ENCODE peak calls at places on chromosomes 5 and 9, in nine cellular contexts. N, U, V, S, H, A, I, T and Q are unnamed samples. For H3K4me1, the result is how much of the 10 kb centered on the place peaks cover.

GRCh38 chr9:89311346-89312153 is 555 bp downstream of the CKS2 start:
- DNase-seq in A (no peak), H (peak), I (peak), V (no peak), T (no peak), U (peak), N (peak), S (no peak), Q (peak)

GRCh38 chr5:76999451-76999850 is 30.8 kb upstream of the AGGF1 start:
- DNase-seq in I (no peak), S (no peak), T (no peak), U (no peak), A (no peak), N (no peak), H (no peak), V (no peak), Q (no peak)

GRCh38 chr9:136109351-136110081 is 9.2 kb downstream of the TMEM250 start:
- DNase-seq in A (peak), H (peak), U (peak), I (peak), N (peak), V (peak), S (peak), T (no peak), Q (peak)

GRCh38 chr5:169213479-169213878 is 87.5 kb downstream of the SLIT3 start:
- DNase-seq in T (no peak), I (no peak), N (no peak), U (no peak), S (no peak), V (no peak), A (no peak), H (no peak), Q (no peak)

GRCh38 chr5:173035904-173036707 is 20.0 kb upstream of the CREBRF start:
- DNase-seq in N (no peak), S (no peak), V (no peak), T (no peak), H (no peak), I (peak), A (no peak), U (no peak), Q (no peak)

GRCh38 chr5:368162-369084 is 46.9 kb downstream of the AHRR start:
- DNase-seq in H (no peak), A (no peak), S (no peak), N (peak), I (peak), V (peak), T (no peak), U (no peak), Q (no peak)

GRCh38 chr5:129118405-129118804 is 23.9 kb downstream of the ISOC1 start:
- DNase-seq in U (no peak), I (no peak), S (no peak), T (no peak), N (no peak), A (no peak), V (no peak), H (no peak), Q (no peak)

GRCh38 chr9:37290881-37291485 is 131.5 kb upstream of the GRHPR start:
- DNase-seq in T (no peak), N (no peak), H (no peak), A (no peak), I (no peak), U (no peak), V (no peak), S (no peak), Q (no peak)

GRCh38 chr5:36392818-36393217 is 91.1 kb upstream of the RANBP3L start:
- DNase-seq in N (no peak), T (no peak), I (no peak), H (peak), S (no peak), U (no peak), A (no peak), V (no peak), Q (no peak)

GRCh38 chr9:97749928-97750327 is 52.8 kb upstream of the XPA start:
- DNase-seq in V (no peak), I (no peak), T (no peak), A (no peak), U (no peak), H (no peak), N (no peak), S (no peak), Q (no peak)

GRCh38 chr9:89524888-89525385 is 27.0 kb upstream of the SEMA4D start:
- DNase-seq in A (peak), T (no peak), H (peak), U (no peak), N (no peak), S (no peak), V (no peak), I (no peak), Q (no peak)

GRCh38 chr5:150598821-150599273 is 41.6 kb upstream of the SYNPO start:
- DNase-seq in V (no peak), N (no peak), A (no peak), S (no peak), H (no peak), I (no peak), U (no peak), T (no peak), Q (peak)

GRCh38 chr9:976805-977360 is 428 bp downstream of the DMRT3 start:
- DNase-seq in A (no peak), S (peak), V (no peak), H (peak), N (peak), I (no peak), U (no peak), T (no peak), Q (no peak)

GRCh38 chr5:69415584-69415958 is 655 bp downstream of the MARVELD2 start:
- DNase-seq in N (peak), A (peak), V (no peak), I (peak), H (no peak), T (no peak), U (no peak), S (no peak), Q (no peak)

GRCh38 chr9:98887918-98888510 is 55.7 kb upstream of the COL15A1 start:
- DNase-seq in I (no peak), U (no peak), A (no peak), V (no peak), S (no peak), T (no peak), H (no peak), N (no peak), Q (no peak)

GRCh38 chr5:891117-891836 is 1.3 kb downstream of the BRD9 start:
- DNase-seq in S (peak), N (peak), H (peak), I (peak), U (peak), T (peak), A (no peak), V (no peak), Q (no peak)

GRCh38 chr5:107670927-107671741 is at the start of gene EFNA5:
- DNase-seq in I (peak), U (peak), H (peak), V (peak), S (peak), N (peak), T (no peak), A (peak), Q (peak)

GRCh38 chr9:137310190-137311052 is 8.3 kb upstream of the NRARP start:
- DNase-seq in N (peak), S (no peak), T (no peak), I (peak), U (no peak), V (no peak), A (no peak), H (peak), Q (no peak)

GRCh38 chr9:89664896-89665329 is 60.1 kb downstream of the GADD45G start:
- DNase-seq in A (peak), T (no peak), S (no peak), I (peak), V (no peak), N (peak), U (no peak), H (no peak), Q (no peak)

GRCh38 chr9:108184941-108185340 is 670.8 kb downstream of the ACTL7B start:
- DNase-seq in U (no peak), A (no peak), T (no peak), H (no peak), I (peak), N (no peak), S (no peak), V (no peak), Q (no peak)

GRCh38 chr5:131795879-131796792 is 681 bp downstream of the FNIP1 start:
- DNase-seq in N (no peak), I (peak), U (peak), T (no peak), H (peak), S (peak), A (peak), V (peak), Q (peak)

GRCh38 chr9:37920471-37921167 is 16.7 kb upstream of the SLC25A51 start:
- DNase-seq in N (no peak), V (no peak), S (no peak), H (no peak), U (peak), I (no peak), A (no peak), T (no peak), Q (no peak)

GRCh38 chr5:132065351-132065937 is 5.0 kb downstream of the IL3 start:
- DNase-seq in V (peak), T (peak), U (peak), S (peak), H (peak), I (peak), N (no peak), A (peak), Q (no peak)

GRCh38 chr5:177607452-177608192 is 7.7 kb downstream of the B4GALT7 start:
- DNase-seq in T (peak), V (peak), S (peak), A (peak), H (peak), N (peak), I (peak), U (peak), Q (peak)

GRCh38 chr9:90044710-90045151 is 439.9 kb downstream of the GADD45G start:
- DNase-seq in H (no peak), U (no peak), A (no peak), V (no peak), T (no peak), N (no peak), I (no peak), S (peak), Q (no peak)

GRCh38 chr5:150534811-150535210 is 26.9 kb downstream of the NDST1 start:
- DNase-seq in A (no peak), S (no peak), U (no peak), V (no peak), I (no peak), N (no peak), H (no peak), T (no peak), Q (peak)

GRCh38 chr9:751137-752051 is 90.1 kb upstream of the DMRT1 start:
- DNase-seq in I (peak), A (no peak), S (no peak), N (no peak), T (no peak), H (no peak), U (no peak), V (no peak), Q (no peak)

GRCh38 chr5:532521-533242 is 8.4 kb upstream of the SLC9A3 start:
- DNase-seq in T (no peak), U (no peak), N (peak), H (no peak), I (no peak), S (no peak), V (no peak), A (no peak), Q (no peak)

GRCh38 chr9:133987455-133987800 is 4.7 kb downstream of the VAV2 start:
- DNase-seq in N (no peak), A (no peak), U (peak), H (no peak), T (no peak), V (no peak), I (no peak), S (no peak), Q (no peak)

GRCh38 chr9:123349691-123350480 is 6.1 kb upstream of the CRB2 start:
- DNase-seq in S (peak), A (peak), T (peak), U (no peak), N (no peak), I (peak), V (peak), H (peak), Q (peak)

GRCh38 chr5:10576790-10577189 is 12.9 kb downstream of the ANKRD33B start:
- DNase-seq in I (no peak), U (no peak), A (no peak), T (no peak), V (no peak), H (no peak), N (no peak), S (no peak), Q (no peak)

GRCh38 chr5:165149439-165149838 is 1644.0 kb downstream of the MAT2B start:
- DNase-seq in A (no peak), V (no peak), H (no peak), N (no peak), T (no peak), S (no peak), I (no peak), U (no peak), Q (no peak)

GRCh38 chr9:121023064-121023463 is 27.0 kb downstream of the C5 start:
- DNase-seq in T (no peak), N (no peak), S (peak), I (no peak), A (no peak), U (no peak), H (peak), V (no peak), Q (no peak)

GRCh38 chr5:14790220-14790619 is 81.4 kb downstream of the ANKH start:
- DNase-seq in V (no peak), I (no peak), H (no peak), S (no peak), T (no peak), U (no peak), N (no peak), A (no peak), Q (no peak)

GRCh38 chr5:61328791-61329617 is 3.1 kb upstream of the ZSWIM6 start:
- DNase-seq in T (no peak), V (no peak), N (no peak), I (no peak), H (no peak), U (no peak), S (no peak), A (no peak), Q (no peak)

GRCh38 chr5:135246923-135247795 is 151.9 kb downstream of the MACROH2A1 start:
- DNase-seq in A (peak), N (peak), S (peak), V (no peak), U (peak), T (no peak), I (no peak), H (no peak), Q (no peak)
- H3K27ac ChIP-seq in A (no peak), N (no peak), S (peak), V (no peak), U (peak), T (no peak), I (no peak), H (peak), Q (no peak)

GRCh38 chr9:126665696-126666035 is 51.9 kb downstream of the LMX1B start:
- DNase-seq in N (peak), V (no peak), A (no peak), H (no peak), S (no peak), T (no peak), I (no peak), U (no peak), Q (no peak)
- H3K4me1 ChIP-seq in N (under half), V (under half), A (under half), H (under half), S (under half), T (under half), I (under half), U (under half), Q (under half)

DNA sequence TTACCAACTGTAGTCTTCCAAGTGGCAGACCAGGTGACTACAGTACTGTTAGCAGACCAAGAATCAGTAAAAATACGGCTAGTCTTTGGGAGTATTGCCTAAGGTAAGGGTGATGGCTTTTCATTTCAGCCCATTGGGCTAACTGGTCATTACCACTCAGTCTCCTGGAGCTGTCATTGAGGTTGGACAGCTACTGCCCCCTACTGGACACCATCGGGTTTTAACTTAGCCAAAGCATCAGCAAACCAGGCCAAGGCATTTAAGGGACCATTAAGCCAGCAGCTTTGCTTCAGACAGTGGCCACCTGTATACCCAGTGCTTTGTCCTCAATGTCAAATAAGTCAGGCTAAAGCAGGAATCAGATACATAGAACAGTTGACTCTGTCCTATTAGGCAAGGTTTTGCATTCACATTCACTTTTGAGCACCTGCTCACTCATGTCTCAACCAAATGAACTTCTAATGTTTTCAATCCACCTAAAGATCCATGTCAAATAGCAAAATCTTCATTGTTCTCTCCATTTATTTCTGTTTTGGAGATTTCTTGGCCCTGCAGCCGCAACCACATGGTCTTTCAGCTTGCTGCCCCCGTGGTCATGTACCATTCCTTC is 117.2 kb downstream of the INVS start:
- DNase-seq in S (peak), V (peak), T (peak), H (peak), U (no peak), A (peak), N (no peak), I (peak), Q (no peak)
- TF ChIP-seq EP300 in S (no peak), V (no peak), T (no peak), H (no peak), U (no peak), A (no peak), N (no peak), I (no peak), Q (no peak)

GRCh38 chr5:100693481-100693880 is 158.3 kb downstream of the FAM174A start:
- DNase-seq in A (no peak), H (no peak), N (no peak), S (no peak), I (no peak), V (no peak), T (no peak), U (no peak), Q (no peak)

GRCh38 chr5:100694100-100694499 is 158.9 kb downstream of the FAM174A start:
- DNase-seq in A (no peak), H (no peak), V (no peak), U (no peak), S (no peak), N (no peak), T (no peak), I (no peak), Q (no peak)

GRCh38 chr5:100690036-100690560 is 154.9 kb downstream of the FAM174A start:
- DNase-seq in T (no peak), N (no peak), U (no peak), A (no peak), V (no peak), I (no peak), H (no peak), S (no peak), Q (no peak)

GRCh38 chr5:100691545-100691944 is 156.4 kb downstream of the FAM174A start:
- DNase-seq in S (no peak), U (no peak), I (no peak), V (no peak), A (no peak), T (no peak), N (no peak), H (no peak), Q (no peak)

DNA sequence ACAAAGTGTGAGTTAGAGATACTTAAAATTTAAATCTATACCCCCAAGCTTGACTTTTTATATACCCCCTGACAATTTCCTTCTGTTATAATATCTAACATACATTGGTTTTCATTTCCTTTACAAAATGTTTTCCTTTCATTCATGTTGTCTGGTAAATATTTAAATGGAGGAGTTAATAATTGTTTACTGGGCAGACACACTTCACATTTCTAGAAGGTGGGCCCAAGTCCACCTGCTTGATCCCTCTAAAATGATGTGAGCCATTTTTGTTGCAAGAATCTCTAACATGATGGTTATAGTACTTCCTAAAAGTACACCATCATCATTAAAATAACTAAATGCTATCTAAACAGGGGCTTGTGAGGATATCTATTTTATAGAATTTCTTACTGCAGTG is 155.9 kb downstream of the FAM174A start:
- DNase-seq in A (no peak), U (no peak), V (no peak), S (no peak), H (no peak), I (no peak), N (no peak), T (no peak), Q (no peak)
- H3K27ac ChIP-seq in A (no peak), U (no peak), V (no peak), S (no peak), H (peak), I (no peak), N (no peak), T (no peak), Q (no peak)

DNA sequence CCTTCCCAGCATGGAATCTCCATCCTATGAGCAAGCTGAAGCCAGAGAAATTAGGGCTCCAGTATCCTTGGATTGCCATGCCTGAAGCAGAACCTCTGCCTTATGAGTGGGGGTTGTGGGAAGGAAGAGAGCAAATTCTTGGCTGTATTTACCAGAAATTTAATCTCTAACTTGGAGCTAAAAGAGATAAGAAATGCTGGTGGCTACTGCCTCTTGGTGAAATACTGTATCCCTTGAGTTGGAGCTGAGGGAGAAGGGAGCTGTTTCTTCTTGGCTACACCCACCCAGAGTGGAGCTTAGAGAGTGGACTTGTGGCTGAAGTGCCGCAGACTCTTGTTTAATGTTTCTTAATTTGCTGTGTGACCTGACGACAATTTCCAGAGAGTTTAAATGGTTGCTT is 447.3 kb downstream of the ARHGEF28 start:
- DNase-seq in N (no peak), H (no peak), S (no peak), I (no peak), T (no peak), V (no peak), U (no peak), A (no peak), Q (no peak)
- H3K4me1 ChIP-seq in N (under half), H (under half), S (under half), I (under half), T (under half), V (under half), U (under half), A (under half), Q (under half)

DNA sequence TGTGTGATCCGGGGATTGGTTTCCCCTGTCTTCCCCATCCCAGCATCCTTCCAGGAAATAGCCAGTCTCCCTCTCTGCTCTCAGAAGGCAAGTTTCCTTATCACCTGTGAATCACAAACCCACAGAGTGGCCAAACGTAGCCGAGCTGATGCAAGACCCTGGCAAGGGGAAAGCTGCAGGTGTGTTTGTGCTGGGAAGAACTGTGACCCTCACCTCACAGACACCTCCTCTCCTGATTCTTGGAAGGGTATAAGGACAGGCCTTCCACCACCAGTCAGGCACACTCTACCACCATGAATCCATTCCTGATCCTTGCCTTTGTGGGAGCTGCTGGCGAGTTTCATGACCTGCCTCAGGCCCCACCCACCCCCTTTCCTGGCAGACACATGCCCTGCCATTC is at the start of gene PRSS3:
- DNase-seq in T (no peak), V (no peak), A (peak), S (no peak), H (no peak), U (no peak), N (no peak), I (no peak), Q (no peak)
- TF ChIP-seq EP300 in T (no peak), V (no peak), A (no peak), S (no peak), H (no peak), U (no peak), N (no peak), I (no peak), Q (no peak)

DNA sequence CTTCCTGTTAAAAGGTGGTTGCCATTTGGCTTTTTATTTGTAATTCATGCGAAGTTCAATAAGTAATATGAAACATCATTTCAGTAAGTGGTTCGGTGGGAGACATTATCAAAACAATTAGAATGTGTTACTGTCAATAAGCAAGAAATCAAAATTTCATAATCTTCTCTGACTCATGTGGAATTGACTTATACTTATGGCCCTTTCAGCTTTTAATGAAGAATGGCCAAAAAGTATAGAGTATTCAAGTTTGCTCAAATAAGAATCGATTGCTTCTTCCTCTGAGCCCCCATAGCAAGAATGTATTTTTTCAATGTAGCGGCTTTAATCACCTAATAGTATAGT is 174.5 kb downstream of the AOPEP start:
- DNase-seq in T (no peak), V (no peak), U (no peak), H (no peak), I (no peak), N (no peak), S (no peak), A (no peak), Q (no peak)
- H3K27ac ChIP-seq in T (no peak), V (peak), U (peak), H (peak), I (peak), N (no peak), S (peak), A (no peak), Q (no peak)